ENCODE peak calls at places on chromosomes 13 and 19, in six cellular contexts. One of them, this sample, is unnamed.

GRCh38 chr13:98293103-98293502 is 116.0 kb upstream of the RNF113B start:
- DNase-seq in left ventricle myocardium superior: no peak
- DNase-seq in activated T-cell treated with anti-CD3 and anti-CD28 coated beads for 24 hours: no peak
- DNase-seq in stimulated activated CD8-positive, alpha-beta memory T cell treated with anti-CD3 and anti-CD28 coated beads, Interleukin-4, amount 100 ng/mL, for 1 hour: no peak
- DNase-seq in activated CD4-positive, alpha-beta memory T cell treated with anti-CD3 and anti-CD28 coated beads, Interleukin-2, amount 10 ng/mL, durations not matched to agents 7 days and 5 days: no peak
- DNase-seq in NCI-H446 treated with DMSO at 0.1 percent for 48 hours: no peak
- DNase-seq in this sample: no peak

GRCh38 chr19:5718032-5718578 is 1.8 kb downstream of the LONP1 start:
- DNase-seq in left ventricle myocardium superior: no peak
- DNase-seq in activated CD4-positive, alpha-beta memory T cell treated with anti-CD3 and anti-CD28 coated beads, Interleukin-2, amount 10 ng/mL, durations not matched to agents 7 days and 5 days: peak
- DNase-seq in stimulated activated CD8-positive, alpha-beta memory T cell treated with anti-CD3 and anti-CD28 coated beads, Interleukin-4, amount 100 ng/mL, for 1 hour: no peak
- DNase-seq in NCI-H446 treated with DMSO at 0.1 percent for 48 hours: no peak
- DNase-seq in activated T-cell treated with anti-CD3 and anti-CD28 coated beads for 24 hours: peak
- DNase-seq in this sample: no peak

GRCh38 chr13:113562866-113563265 is 21.7 kb upstream of the TFDP1 start:
- DNase-seq in left ventricle myocardium superior: no peak
- DNase-seq in NCI-H446 treated with DMSO at 0.1 percent for 48 hours: no peak
- DNase-seq in stimulated activated CD8-positive, alpha-beta memory T cell treated with anti-CD3 and anti-CD28 coated beads, Interleukin-4, amount 100 ng/mL, for 1 hour: no peak
- DNase-seq in activated T-cell treated with anti-CD3 and anti-CD28 coated beads for 24 hours: no peak
- DNase-seq in activated CD4-positive, alpha-beta memory T cell treated with anti-CD3 and anti-CD28 coated beads, Interleukin-2, amount 10 ng/mL, durations not matched to agents 7 days and 5 days: no peak
- DNase-seq in this sample: no peak

GRCh38 chr19:42208612-42209011 is 8.9 kb downstream of the DEDD2 start:
- DNase-seq in activated CD4-positive, alpha-beta memory T cell treated with anti-CD3 and anti-CD28 coated beads, Interleukin-2, amount 10 ng/mL, durations not matched to agents 7 days and 5 days: no peak
- DNase-seq in stimulated activated CD8-positive, alpha-beta memory T cell treated with anti-CD3 and anti-CD28 coated beads, Interleukin-4, amount 100 ng/mL, for 1 hour: no peak
- DNase-seq in activated T-cell treated with anti-CD3 and anti-CD28 coated beads for 24 hours: no peak
- DNase-seq in left ventricle myocardium superior: peak
- DNase-seq in NCI-H446 treated with DMSO at 0.1 percent for 48 hours: no peak
- DNase-seq in this sample: no peak

GRCh38 chr13:111658150-111659100 is 338.0 kb downstream of the TEX29 start:
- DNase-seq in stimulated activated CD8-positive, alpha-beta memory T cell treated with anti-CD3 and anti-CD28 coated beads, Interleukin-4, amount 100 ng/mL, for 1 hour: no peak
- DNase-seq in NCI-H446 treated with DMSO at 0.1 percent for 48 hours: no peak
- DNase-seq in activated T-cell treated with anti-CD3 and anti-CD28 coated beads for 24 hours: no peak
- DNase-seq in left ventricle myocardium superior: no peak
- DNase-seq in activated CD4-positive, alpha-beta memory T cell treated with anti-CD3 and anti-CD28 coated beads, Interleukin-2, amount 10 ng/mL, durations not matched to agents 7 days and 5 days: no peak
- DNase-seq in this sample: no peak

GRCh38 chr13:88051746-88052482 is 380.7 kb downstream of the SLITRK5 start:
- DNase-seq in activated T-cell treated with anti-CD3 and anti-CD28 coated beads for 24 hours: no peak
- DNase-seq in NCI-H446 treated with DMSO at 0.1 percent for 48 hours: no peak
- DNase-seq in activated CD4-positive, alpha-beta memory T cell treated with anti-CD3 and anti-CD28 coated beads, Interleukin-2, amount 10 ng/mL, durations not matched to agents 7 days and 5 days: no peak
- DNase-seq in left ventricle myocardium superior: no peak
- DNase-seq in stimulated activated CD8-positive, alpha-beta memory T cell treated with anti-CD3 and anti-CD28 coated beads, Interleukin-4, amount 100 ng/mL, for 1 hour: no peak
- DNase-seq in this sample: no peak

GRCh38 chr19:5018224-5019015 is 49.5 kb downstream of the KDM4B start:
- DNase-seq in activated T-cell treated with anti-CD3 and anti-CD28 coated beads for 24 hours: no peak
- DNase-seq in NCI-H446 treated with DMSO at 0.1 percent for 48 hours: no peak
- DNase-seq in left ventricle myocardium superior: no peak
- DNase-seq in stimulated activated CD8-positive, alpha-beta memory T cell treated with anti-CD3 and anti-CD28 coated beads, Interleukin-4, amount 100 ng/mL, for 1 hour: no peak
- DNase-seq in activated CD4-positive, alpha-beta memory T cell treated with anti-CD3 and anti-CD28 coated beads, Interleukin-2, amount 10 ng/mL, durations not matched to agents 7 days and 5 days: no peak
- DNase-seq in this sample: no peak

GRCh38 chr13:31115616-31116015 is 46.1 kb downstream of the HSPH1 start:
- DNase-seq in activated T-cell treated with anti-CD3 and anti-CD28 coated beads for 24 hours: no peak
- DNase-seq in stimulated activated CD8-positive, alpha-beta memory T cell treated with anti-CD3 and anti-CD28 coated beads, Interleukin-4, amount 100 ng/mL, for 1 hour: no peak
- DNase-seq in left ventricle myocardium superior: no peak
- DNase-seq in activated CD4-positive, alpha-beta memory T cell treated with anti-CD3 and anti-CD28 coated beads, Interleukin-2, amount 10 ng/mL, durations not matched to agents 7 days and 5 days: no peak
- DNase-seq in NCI-H446 treated with DMSO at 0.1 percent for 48 hours: no peak
- DNase-seq in this sample: no peak

GRCh38 chr19:53977991-53978731 is 13.3 kb upstream of the CACNG6 start:
- DNase-seq in activated CD4-positive, alpha-beta memory T cell treated with anti-CD3 and anti-CD28 coated beads, Interleukin-2, amount 10 ng/mL, durations not matched to agents 7 days and 5 days: peak
- DNase-seq in left ventricle myocardium superior: peak
- DNase-seq in activated T-cell treated with anti-CD3 and anti-CD28 coated beads for 24 hours: peak
- DNase-seq in NCI-H446 treated with DMSO at 0.1 percent for 48 hours: no peak
- DNase-seq in stimulated activated CD8-positive, alpha-beta memory T cell treated with anti-CD3 and anti-CD28 coated beads, Interleukin-4, amount 100 ng/mL, for 1 hour: no peak
- DNase-seq in this sample: no peak

GRCh38 chr19:15815306-15815705 is at the start of gene OR10H1:
- DNase-seq in activated CD4-positive, alpha-beta memory T cell treated with anti-CD3 and anti-CD28 coated beads, Interleukin-2, amount 10 ng/mL, durations not matched to agents 7 days and 5 days: no peak
- DNase-seq in left ventricle myocardium superior: no peak
- DNase-seq in NCI-H446 treated with DMSO at 0.1 percent for 48 hours: no peak
- DNase-seq in stimulated activated CD8-positive, alpha-beta memory T cell treated with anti-CD3 and anti-CD28 coated beads, Interleukin-4, amount 100 ng/mL, for 1 hour: no peak
- DNase-seq in activated T-cell treated with anti-CD3 and anti-CD28 coated beads for 24 hours: no peak
- DNase-seq in this sample: no peak

GRCh38 chr13:20221772-20222171 is 10.3 kb downstream of the GJB6 start:
- DNase-seq in stimulated activated CD8-positive, alpha-beta memory T cell treated with anti-CD3 and anti-CD28 coated beads, Interleukin-4, amount 100 ng/mL, for 1 hour: no peak
- DNase-seq in left ventricle myocardium superior: no peak
- DNase-seq in activated CD4-positive, alpha-beta memory T cell treated with anti-CD3 and anti-CD28 coated beads, Interleukin-2, amount 10 ng/mL, durations not matched to agents 7 days and 5 days: no peak
- DNase-seq in NCI-H446 treated with DMSO at 0.1 percent for 48 hours: no peak
- DNase-seq in activated T-cell treated with anti-CD3 and anti-CD28 coated beads for 24 hours: no peak
- DNase-seq in this sample: no peak

GRCh38 chr13:19862511-19863313 is 737 bp downstream of the ZMYM5 start:
- DNase-seq in stimulated activated CD8-positive, alpha-beta memory T cell treated with anti-CD3 and anti-CD28 coated beads, Interleukin-4, amount 100 ng/mL, for 1 hour: peak
- DNase-seq in NCI-H446 treated with DMSO at 0.1 percent for 48 hours: no peak
- DNase-seq in activated CD4-positive, alpha-beta memory T cell treated with anti-CD3 and anti-CD28 coated beads, Interleukin-2, amount 10 ng/mL, durations not matched to agents 7 days and 5 days: peak
- DNase-seq in left ventricle myocardium superior: no peak
- DNase-seq in activated T-cell treated with anti-CD3 and anti-CD28 coated beads for 24 hours: peak
- DNase-seq in this sample: peak

GRCh38 chr13:37769078-37769477 is 100.5 kb downstream of the TRPC4 start:
- DNase-seq in activated T-cell treated with anti-CD3 and anti-CD28 coated beads for 24 hours: no peak
- DNase-seq in stimulated activated CD8-positive, alpha-beta memory T cell treated with anti-CD3 and anti-CD28 coated beads, Interleukin-4, amount 100 ng/mL, for 1 hour: no peak
- DNase-seq in left ventricle myocardium superior: no peak
- DNase-seq in activated CD4-positive, alpha-beta memory T cell treated with anti-CD3 and anti-CD28 coated beads, Interleukin-2, amount 10 ng/mL, durations not matched to agents 7 days and 5 days: no peak
- DNase-seq in NCI-H446 treated with DMSO at 0.1 percent for 48 hours: no peak
- DNase-seq in this sample: no peak

GRCh38 chr13:35225582-35225981 is 250.9 kb downstream of the MAB21L1 start:
- DNase-seq in NCI-H446 treated with DMSO at 0.1 percent for 48 hours: no peak
- DNase-seq in left ventricle myocardium superior: no peak
- DNase-seq in activated CD4-positive, alpha-beta memory T cell treated with anti-CD3 and anti-CD28 coated beads, Interleukin-2, amount 10 ng/mL, durations not matched to agents 7 days and 5 days: no peak
- DNase-seq in activated T-cell treated with anti-CD3 and anti-CD28 coated beads for 24 hours: no peak
- DNase-seq in stimulated activated CD8-positive, alpha-beta memory T cell treated with anti-CD3 and anti-CD28 coated beads, Interleukin-4, amount 100 ng/mL, for 1 hour: no peak
- DNase-seq in this sample: no peak

GRCh38 chr19:45468159-45468651 is 409 bp downstream of the FOSB start:
- DNase-seq in stimulated activated CD8-positive, alpha-beta memory T cell treated with anti-CD3 and anti-CD28 coated beads, Interleukin-4, amount 100 ng/mL, for 1 hour: no peak
- DNase-seq in left ventricle myocardium superior: peak
- DNase-seq in activated T-cell treated with anti-CD3 and anti-CD28 coated beads for 24 hours: no peak
- DNase-seq in activated CD4-positive, alpha-beta memory T cell treated with anti-CD3 and anti-CD28 coated beads, Interleukin-2, amount 10 ng/mL, durations not matched to agents 7 days and 5 days: peak
- DNase-seq in NCI-H446 treated with DMSO at 0.1 percent for 48 hours: no peak
- DNase-seq in this sample: peak

GRCh38 chr19:30649934-30650614 is 277.9 kb downstream of the ZNF536 start:
- DNase-seq in activated T-cell treated with anti-CD3 and anti-CD28 coated beads for 24 hours: peak
- DNase-seq in left ventricle myocardium superior: no peak
- DNase-seq in NCI-H446 treated with DMSO at 0.1 percent for 48 hours: peak
- DNase-seq in activated CD4-positive, alpha-beta memory T cell treated with anti-CD3 and anti-CD28 coated beads, Interleukin-2, amount 10 ng/mL, durations not matched to agents 7 days and 5 days: peak
- DNase-seq in stimulated activated CD8-positive, alpha-beta memory T cell treated with anti-CD3 and anti-CD28 coated beads, Interleukin-4, amount 100 ng/mL, for 1 hour: no peak
- DNase-seq in this sample: no peak

GRCh38 chr19:45066921-45067661 is 9.2 kb downstream of the ZNF296 start:
- DNase-seq in stimulated activated CD8-positive, alpha-beta memory T cell treated with anti-CD3 and anti-CD28 coated beads, Interleukin-4, amount 100 ng/mL, for 1 hour: no peak
- DNase-seq in activated CD4-positive, alpha-beta memory T cell treated with anti-CD3 and anti-CD28 coated beads, Interleukin-2, amount 10 ng/mL, durations not matched to agents 7 days and 5 days: no peak
- DNase-seq in NCI-H446 treated with DMSO at 0.1 percent for 48 hours: no peak
- DNase-seq in activated T-cell treated with anti-CD3 and anti-CD28 coated beads for 24 hours: no peak
- DNase-seq in left ventricle myocardium superior: no peak
- DNase-seq in this sample: no peak

GRCh38 chr19:46887240-46887782 is 26.5 kb downstream of the ARHGAP35 start:
- DNase-seq in stimulated activated CD8-positive, alpha-beta memory T cell treated with anti-CD3 and anti-CD28 coated beads, Interleukin-4, amount 100 ng/mL, for 1 hour: no peak
- DNase-seq in NCI-H446 treated with DMSO at 0.1 percent for 48 hours: no peak
- DNase-seq in left ventricle myocardium superior: no peak
- DNase-seq in activated CD4-positive, alpha-beta memory T cell treated with anti-CD3 and anti-CD28 coated beads, Interleukin-2, amount 10 ng/mL, durations not matched to agents 7 days and 5 days: no peak
- DNase-seq in activated T-cell treated with anti-CD3 and anti-CD28 coated beads for 24 hours: no peak
- DNase-seq in this sample: no peak

GRCh38 chr19:28940751-28941500 is 272.0 kb downstream of the UQCRFS1 start:
- DNase-seq in stimulated activated CD8-positive, alpha-beta memory T cell treated with anti-CD3 and anti-CD28 coated beads, Interleukin-4, amount 100 ng/mL, for 1 hour: no peak
- DNase-seq in activated CD4-positive, alpha-beta memory T cell treated with anti-CD3 and anti-CD28 coated beads, Interleukin-2, amount 10 ng/mL, durations not matched to agents 7 days and 5 days: no peak
- DNase-seq in activated T-cell treated with anti-CD3 and anti-CD28 coated beads for 24 hours: no peak
- DNase-seq in NCI-H446 treated with DMSO at 0.1 percent for 48 hours: no peak
- DNase-seq in left ventricle myocardium superior: no peak
- DNase-seq in this sample: no peak

GRCh38 chr13:31797154-31797775 is 57.9 kb downstream of the RXFP2 start:
- DNase-seq in activated CD4-positive, alpha-beta memory T cell treated with anti-CD3 and anti-CD28 coated beads, Interleukin-2, amount 10 ng/mL, durations not matched to agents 7 days and 5 days: no peak
- DNase-seq in stimulated activated CD8-positive, alpha-beta memory T cell treated with anti-CD3 and anti-CD28 coated beads, Interleukin-4, amount 100 ng/mL, for 1 hour: no peak
- DNase-seq in left ventricle myocardium superior: no peak
- DNase-seq in activated T-cell treated with anti-CD3 and anti-CD28 coated beads for 24 hours: no peak
- DNase-seq in NCI-H446 treated with DMSO at 0.1 percent for 48 hours: no peak
- DNase-seq in this sample: no peak

GRCh38 chr13:27135023-27135422 is 36.6 kb downstream of the USP12 start:
- DNase-seq in activated CD4-positive, alpha-beta memory T cell treated with anti-CD3 and anti-CD28 coated beads, Interleukin-2, amount 10 ng/mL, durations not matched to agents 7 days and 5 days: no peak
- DNase-seq in activated T-cell treated with anti-CD3 and anti-CD28 coated beads for 24 hours: no peak
- DNase-seq in NCI-H446 treated with DMSO at 0.1 percent for 48 hours: no peak
- DNase-seq in stimulated activated CD8-positive, alpha-beta memory T cell treated with anti-CD3 and anti-CD28 coated beads, Interleukin-4, amount 100 ng/mL, for 1 hour: no peak
- DNase-seq in left ventricle myocardium superior: no peak
- DNase-seq in this sample: no peak

GRCh38 chr13:106533101-106533939 is 2.1 kb downstream of the EFNB2 start:
- DNase-seq in NCI-H446 treated with DMSO at 0.1 percent for 48 hours: peak
- DNase-seq in stimulated activated CD8-positive, alpha-beta memory T cell treated with anti-CD3 and anti-CD28 coated beads, Interleukin-4, amount 100 ng/mL, for 1 hour: no peak
- DNase-seq in left ventricle myocardium superior: peak
- DNase-seq in activated T-cell treated with anti-CD3 and anti-CD28 coated beads for 24 hours: no peak
- DNase-seq in activated CD4-positive, alpha-beta memory T cell treated with anti-CD3 and anti-CD28 coated beads, Interleukin-2, amount 10 ng/mL, durations not matched to agents 7 days and 5 days: no peak
- DNase-seq in this sample: no peak

GRCh38 chr19:17435218-17435617 is 13.2 kb downstream of the TMEM221 start:
- DNase-seq in left ventricle myocardium superior: no peak
- DNase-seq in activated CD4-positive, alpha-beta memory T cell treated with anti-CD3 and anti-CD28 coated beads, Interleukin-2, amount 10 ng/mL, durations not matched to agents 7 days and 5 days: no peak
- DNase-seq in stimulated activated CD8-positive, alpha-beta memory T cell treated with anti-CD3 and anti-CD28 coated beads, Interleukin-4, amount 100 ng/mL, for 1 hour: no peak
- DNase-seq in activated T-cell treated with anti-CD3 and anti-CD28 coated beads for 24 hours: no peak
- DNase-seq in NCI-H446 treated with DMSO at 0.1 percent for 48 hours: no peak
- DNase-seq in this sample: no peak

GRCh38 chr13:20193924-20194631 is 1.3 kb upstream of the GJB2 start:
- DNase-seq in left ventricle myocardium superior: no peak
- DNase-seq in activated T-cell treated with anti-CD3 and anti-CD28 coated beads for 24 hours: no peak
- DNase-seq in NCI-H446 treated with DMSO at 0.1 percent for 48 hours: no peak
- DNase-seq in stimulated activated CD8-positive, alpha-beta memory T cell treated with anti-CD3 and anti-CD28 coated beads, Interleukin-4, amount 100 ng/mL, for 1 hour: no peak
- DNase-seq in activated CD4-positive, alpha-beta memory T cell treated with anti-CD3 and anti-CD28 coated beads, Interleukin-2, amount 10 ng/mL, durations not matched to agents 7 days and 5 days: no peak
- DNase-seq in this sample: no peak